ENCODE peak calls at places on chromosomes 1 and 21, in eight cellular contexts. Y is EH; X is AML-193; E is activated CD8-positive, alpha-beta memory T cell treated with anti-CD3 and anti-CD28 coated beads for 1 hour; I is amniotic stem cell; J is effector CD8-positive, alpha-beta T cell; D is activated effector memory CD4-positive, alpha-beta T cell treated with Interleukin-2 at 50 U/mL for 16 hours; B is esophagus squamous epithelium. Z is an unnamed sample.

GRCh38 chr21:44450999-44451398 is 4.3 kb upstream of the LRRC3 start:
- DNase-seq in Y (no peak), X (no peak), E (no peak), I (no peak), J (no peak), D (no peak), B (no peak), Z (peak; percentile 8)

GRCh38 chr1:25695066-25695990 is 78.7 kb downstream of the MAN1C1 start:
- DNase-seq in Y (peak; percentile 98), X (peak; percentile 47), E (no peak), I (peak; percentile 46), J (no peak), D (no peak), B (no peak), Z (peak; percentile 82)

GRCh38 chr1:52632732-52633290 is at the start of gene SHISAL2A:
- DNase-seq in Y (peak; percentile 45), X (no peak), E (no peak), I (no peak), J (peak; percentile 37), D (peak; percentile 54), B (no peak), Z (peak; percentile 15)

GRCh38 chr1:199684686-199685273 is 342.7 kb upstream of the NR5A2 start:
- DNase-seq in Y (peak; percentile 77), X (peak; percentile 75), E (no peak), I (peak; percentile 50), J (no peak), D (no peak), B (no peak), Z (peak; percentile 23)

GRCh38 chr1:47328992-47329391 is 4.6 kb upstream of the CMPK1 start:
- DNase-seq in Y (no peak), X (no peak), E (no peak), I (no peak), J (no peak), D (no peak), B (no peak), Z (no peak)

GRCh38 chr21:37281993-37282392 is 14.9 kb upstream of the VPS26C start:
- DNase-seq in Y (no peak), X (no peak), E (no peak), I (no peak), J (no peak), D (no peak), B (no peak), Z (no peak)

GRCh38 chr21:35206141-35207125 is 157.3 kb upstream of the RUNX1 start:
- DNase-seq in Y (no peak), X (no peak), E (no peak), I (no peak), J (no peak), D (no peak), B (no peak), Z (no peak)

GRCh38 chr1:230730979-230731378 is 16.2 kb upstream of the CAPN9 start:
- DNase-seq in Y (no peak), X (no peak), E (no peak), I (no peak), J (no peak), D (no peak), B (no peak), Z (no peak)

GRCh38 chr1:16459503-16459902 is 19.0 kb downstream of the NECAP2 start:
- DNase-seq in Y (no peak), X (no peak), E (no peak), I (no peak), J (no peak), D (no peak), B (no peak), Z (no peak)

GRCh38 chr21:37072988-37073416 is at the start of the genes PIGP and TTC3:
- DNase-seq in Y (peak; percentile 94), X (peak; percentile 86), E (peak; percentile 87), I (peak; percentile 81), J (peak; percentile 97), D (peak; percentile 94), B (peak; percentile 37), Z (peak; percentile 98)

GRCh38 chr1:168736450-168736980 is 7.5 kb upstream of the DPT start:
- DNase-seq in Y (no peak), X (no peak), E (no peak), I (no peak), J (no peak), D (no peak), B (no peak), Z (no peak)

GRCh38 chr1:177444997-177445746 is 274.4 kb downstream of the BRINP2 start:
- DNase-seq in Y (no peak), X (no peak), E (no peak), I (no peak), J (no peak), D (no peak), B (no peak), Z (no peak)

GRCh38 chr1:9652379-9653194 is 1.1 kb downstream of the PIK3CD start:
- DNase-seq in Y (peak; percentile 27), X (peak; percentile 40), E (no peak), I (no peak), J (peak; percentile 45), D (peak; percentile 71), B (no peak), Z (peak; percentile 39)

GRCh38 chr1:174068000-174068399 is 45.8 kb upstream of the RC3H1 start:
- DNase-seq in Y (no peak), X (no peak), E (no peak), I (no peak), J (no peak), D (no peak), B (no peak), Z (no peak)

GRCh38 chr1:212608956-212609700 is 567 bp downstream of the ATF3 start:
- DNase-seq in Y (peak; percentile 68), X (peak; percentile 23), E (no peak), I (no peak), J (peak; percentile 20), D (peak; percentile 31), B (no peak), Z (peak; percentile 60)

GRCh38 chr1:22143065-22143514 is at the start of gene WNT4:
- DNase-seq in Y (peak; percentile 57), X (no peak), E (no peak), I (no peak), J (no peak), D (peak; percentile 5), B (no peak), Z (peak; percentile 37)

GRCh38 chr21:16539041-16539440 is 809.3 kb downstream of the USP25 start:
- DNase-seq in Y (no peak), X (no peak), E (no peak), I (no peak), J (no peak), D (no peak), B (no peak), Z (no peak)

GRCh38 chr21:16863541-16863940 is 649.3 kb upstream of the CXADR start:
- DNase-seq in Y (no peak), X (no peak), E (no peak), I (no peak), J (no peak), D (no peak), B (no peak), Z (no peak)

GRCh38 chr1:231420959-231421615 is 1.0 kb downstream of the EGLN1 start:
- DNase-seq in Y (peak; percentile 57), X (no peak), E (no peak), I (no peak), J (no peak), D (peak; percentile 34), B (peak; percentile 7), Z (peak; percentile 57)

GRCh38 chr21:45018131-45019075 is 56.0 kb upstream of the ADARB1 start:
- DNase-seq in Y (peak; percentile 33), X (no peak), E (no peak), I (no peak), J (no peak), D (no peak), B (no peak), Z (peak; percentile 39)

GRCh38 chr1:11907275-11908138 is 18.7 kb downstream of the KIAA2013 start:
- DNase-seq in Y (peak; percentile 95), X (peak; percentile 92), E (peak; percentile 84), I (peak; percentile 91), J (peak; percentile 81), D (peak; percentile 82), B (peak; percentile 51), Z (peak; percentile 90)

GRCh38 chr1:41728403-41729202 is 190.1 kb downstream of the HIVEP3 start:
- DNase-seq in Y (no peak), X (no peak), E (no peak), I (no peak), J (no peak), D (no peak), B (no peak), Z (no peak)

GRCh38 chr1:51642739-51643142 is 25.8 kb downstream of the OSBPL9 start:
- DNase-seq in Y (peak; percentile 98), X (no peak), E (no peak), I (peak; percentile 71), J (no peak), D (no peak), B (no peak), Z (no peak)

GRCh38 chr1:227795732-227796131 is 19.7 kb upstream of the PRSS38 start:
- DNase-seq in Y (no peak), X (no peak), E (no peak), I (no peak), J (no peak), D (no peak), B (no peak), Z (no peak)

GRCh38 chr1:177229781-177230180 is 59.0 kb downstream of the BRINP2 start:
- DNase-seq in Y (no peak), X (no peak), E (no peak), I (no peak), J (no peak), D (no peak), B (no peak), Z (no peak)

GRCh38 chr21:28944296-28944695 is 48.4 kb downstream of the LTN1 start:
- DNase-seq in Y (peak; percentile 21), X (no peak), E (no peak), I (no peak), J (no peak), D (no peak), B (no peak), Z (no peak)

GRCh38 chr1:85580046-85580411 is 532 bp upstream of the CCN1 start:
- DNase-seq in Y (peak; percentile 89), X (no peak), E (no peak), I (no peak), J (no peak), D (no peak), B (no peak), Z (peak; percentile 32)

GRCh38 chr1:10549919-10550656 is 75.3 kb downstream of the PEX14 start:
- DNase-seq in Y (peak; percentile 18), X (no peak), E (no peak), I (no peak), J (no peak), D (no peak), B (no peak), Z (no peak)

GRCh38 chr1:24236170-24237045 is 49.3 kb upstream of the IFNLR1 start:
- DNase-seq in Y (peak; percentile 33), X (no peak), E (no peak), I (no peak), J (no peak), D (no peak), B (no peak), Z (no peak)

GRCh38 chr1:26530898-26531598 is 1.5 kb downstream of the RPS6KA1 start:
- DNase-seq in Y (peak; percentile 62), X (peak; percentile 61), E (no peak), I (no peak), J (no peak), D (no peak), B (no peak), Z (no peak)

Z was measured in heart right ventricle.